ENCODE peak calls at places on chromosomes 5 and 9, in six cellular contexts. K is progenitor cell of endocrine pancreas, Y is GM20000, D is AG10803, S is cardiac fibroblast, N is AG09319. E is an unnamed sample.

GRCh38 chr5:9467199-9468069 is 78.4 kb downstream of the SEMA5A start:
- DNase-seq in Y (no peak), D (no peak), N (no peak), K (no peak), S (peak; percentile 3), E (no peak)

GRCh38 chr5:175207321-175208040 is 236.5 kb downstream of the DRD1 start:
- DNase-seq in K (no peak), Y (no peak), D (no peak), N (no peak), S (no peak), E (no peak)

GRCh38 chr5:125410501-125411162 is 664.2 kb upstream of the ZNF608 start:
- DNase-seq in K (no peak), S (peak; percentile 89), Y (no peak), N (peak; percentile 51), D (peak; percentile 52), E (no peak)

GRCh38 chr9:114836769-114837168 is 30.9 kb upstream of the TNFSF15 start:
- DNase-seq in Y (no peak), S (peak; percentile 34), N (no peak), K (no peak), D (peak; percentile 29), E (no peak)

GRCh38 chr5:89441965-89442364 is 559.0 kb upstream of the MEF2C start:
- DNase-seq in S (no peak), D (no peak), K (no peak), Y (no peak), N (no peak), E (no peak)

GRCh38 chr5:123371575-123372179 is 51.5 kb downstream of the CEP120 start:
- DNase-seq in S (peak; percentile 46), D (peak; percentile 10), N (no peak), K (no peak), Y (no peak), E (no peak)

GRCh38 chr9:4617752-4618151 is 44.3 kb upstream of the PLPP6 start:
- DNase-seq in N (no peak), S (no peak), Y (no peak), K (no peak), D (no peak), E (no peak)

GRCh38 chr5:96324708-96325107 is 108.3 kb downstream of the PCSK1 start:
- DNase-seq in K (no peak), S (peak; percentile 94), D (peak; percentile 75), Y (no peak), N (no peak), E (no peak)

GRCh38 chr9:115115117-115115880 is 2.7 kb downstream of the TNC start:
- DNase-seq in D (no peak), Y (no peak), S (no peak), N (no peak), K (no peak), E (no peak)

GRCh38 chr5:6611561-6612256 is 21.1 kb downstream of the NSUN2 start:
- DNase-seq in K (no peak), N (no peak), Y (no peak), D (no peak), S (no peak), E (no peak)

GRCh38 chr5:126811515-126812198 is 34.7 kb downstream of the LMNB1 start:
- DNase-seq in D (peak; percentile 31), K (no peak), S (peak; percentile 79), Y (no peak), N (no peak), E (no peak)

GRCh38 chr9:77469515-77470197 is 178.5 kb downstream of the GNA14 start:
- DNase-seq in S (peak; percentile 42), D (peak; percentile 80), N (no peak), K (no peak), Y (no peak), E (no peak)

GRCh38 chr5:33433303-33434255 is 7.2 kb upstream of the TARS1 start:
- DNase-seq in N (no peak), D (peak; percentile 73), S (peak; percentile 27), Y (no peak), K (no peak), E (no peak)

GRCh38 chr5:166672431-166672830 is 1619.0 kb upstream of the WWC1 start:
- DNase-seq in Y (no peak), N (no peak), D (no peak), S (no peak), K (no peak), E (no peak)

GRCh38 chr5:107533946-107534876 is 136.5 kb downstream of the EFNA5 start:
- DNase-seq in Y (no peak), K (no peak), D (no peak), S (no peak), N (no peak), E (no peak)

GRCh38 chr9:132838291-132838690 is 39.8 kb downstream of the AK8 start:
- DNase-seq in Y (no peak), K (no peak), S (no peak), D (no peak), N (no peak), E (no peak)

GRCh38 chr5:65062684-65063083 is 294.0 kb downstream of the CWC27 start:
- DNase-seq in K (no peak), D (peak; percentile 98), S (peak; percentile 99), Y (no peak), N (peak; percentile 87), E (no peak)

GRCh38 chr5:161851691-161852299 is 3.9 kb downstream of the GABRA1 start:
- DNase-seq in D (no peak), Y (no peak), K (no peak), S (peak; percentile 17), N (no peak), E (no peak)

GRCh38 chr5:54093081-54093492 is 217.3 kb downstream of the ARL15 start:
- DNase-seq in K (no peak), Y (no peak), N (no peak), S (no peak), D (no peak), E (no peak)

GRCh38 chr9:91660295-91660589 is 236.6 kb upstream of the NFIL3 start:
- DNase-seq in K (no peak), Y (no peak), N (no peak), D (no peak), S (no peak), E (no peak)

GRCh38 chr9:134191455-134192209 is 27.3 kb upstream of the RNU6ATAC start:
- DNase-seq in S (no peak), Y (no peak), K (no peak), N (no peak), D (no peak), E (no peak)

GRCh38 chr5:98929982-98930355 is 1.2 kb upstream of the CHD1 start:
- DNase-seq in D (no peak), K (no peak), Y (no peak), N (no peak), S (no peak), E (no peak)

GRCh38 chr9:129331772-129332512 is 153.9 kb upstream of the IER5L start:
- DNase-seq in S (no peak), D (peak; percentile 40), K (no peak), Y (no peak), N (no peak), E (no peak)

GRCh38 chr9:101486693-101487442 is 46.8 kb upstream of the RNF20 start:
- DNase-seq in S (peak; percentile 52), N (no peak), D (peak; percentile 63), K (peak; percentile 54), Y (no peak), E (no peak)

GRCh38 chr9:135281151-135281550 is 193.7 kb downstream of the OLFM1 start:
- DNase-seq in K (no peak), N (no peak), D (no peak), S (no peak), Y (no peak), E (no peak)

GRCh38 chr5:66769839-66770617 is 173.8 kb downstream of the MAST4 start:
- DNase-seq in K (no peak), N (no peak), S (peak; percentile 24), D (no peak), Y (no peak), E (no peak)

GRCh38 chr9:16866542-16866941 is 3.9 kb downstream of the BNC2 start:
- DNase-seq in D (no peak), N (no peak), S (peak; percentile 37), K (no peak), Y (no peak), E (no peak)
- TF ChIP-seq CTCF in D (no peak), N (no peak), S (no peak), K (no peak), Y (no peak), E (no peak)

GRCh38 chr9:131736440-131736839 is 3.4 kb downstream of the RAPGEF1 start:
- DNase-seq in N (no peak), S (no peak), D (no peak), K (no peak), Y (no peak), E (no peak)
- TF ChIP-seq CTCF in N (no peak), S (no peak), D (no peak), K (no peak), Y (no peak), E (no peak)

GRCh38 chr9:16708638-16709435 is 161.6 kb downstream of the BNC2 start:
- DNase-seq in S (peak; percentile 21), Y (no peak), N (no peak), K (no peak), D (no peak), E (no peak)

GRCh38 chr9:16701347-16701746 is 169.1 kb downstream of the BNC2 start:
- DNase-seq in S (no peak), N (no peak), D (no peak), K (no peak), Y (no peak), E (no peak)

GRCh38 chr9:16705121-16705604 is 165.3 kb downstream of the BNC2 start:
- DNase-seq in D (peak; percentile 98), S (peak; percentile 100), Y (no peak), N (peak; percentile 69), K (peak; percentile 48), E (no peak)

GRCh38 chr9:16704096-16704488 is 166.4 kb downstream of the BNC2 start:
- DNase-seq in S (no peak), D (no peak), K (no peak), N (no peak), Y (no peak), E (no peak)

DNA sequence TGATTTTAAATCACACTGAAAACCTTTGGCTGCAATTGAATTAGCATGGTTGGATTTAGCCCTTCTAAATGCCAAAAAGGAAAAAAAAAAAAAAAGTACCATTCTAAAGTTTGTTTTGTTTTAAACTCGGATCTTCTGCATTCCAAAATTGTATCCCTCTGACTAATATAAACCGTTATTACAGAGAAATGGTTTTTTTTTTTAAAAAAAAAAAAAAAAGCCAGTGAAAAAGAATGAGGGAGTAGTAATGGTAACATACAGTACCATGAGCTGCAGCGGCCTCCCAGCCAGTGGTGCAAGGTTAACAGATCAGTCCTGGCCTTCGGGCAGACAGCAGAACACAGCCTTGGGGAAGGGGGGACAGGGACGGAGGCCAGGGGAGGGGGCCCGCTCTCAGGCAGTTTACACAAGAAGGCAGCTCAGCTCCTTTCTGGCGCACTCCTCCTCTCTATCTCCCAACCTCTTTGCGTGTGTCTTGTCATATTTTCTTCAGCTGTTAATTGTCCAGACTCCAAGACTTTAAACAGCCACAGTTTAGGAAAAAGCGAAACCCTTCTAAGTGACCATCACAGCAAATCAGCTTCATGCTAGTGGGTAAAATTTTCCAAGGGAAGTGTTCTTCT is 165.9 kb downstream of the BNC2 start:
- DNase-seq in S (no peak), Y (no peak), K (no peak), D (peak; percentile 81), N (peak; percentile 37), E (no peak)
- TF ChIP-seq CTCF in S (no peak), Y (no peak), K (no peak), D (no peak), N (no peak), E (no peak)

DNA sequence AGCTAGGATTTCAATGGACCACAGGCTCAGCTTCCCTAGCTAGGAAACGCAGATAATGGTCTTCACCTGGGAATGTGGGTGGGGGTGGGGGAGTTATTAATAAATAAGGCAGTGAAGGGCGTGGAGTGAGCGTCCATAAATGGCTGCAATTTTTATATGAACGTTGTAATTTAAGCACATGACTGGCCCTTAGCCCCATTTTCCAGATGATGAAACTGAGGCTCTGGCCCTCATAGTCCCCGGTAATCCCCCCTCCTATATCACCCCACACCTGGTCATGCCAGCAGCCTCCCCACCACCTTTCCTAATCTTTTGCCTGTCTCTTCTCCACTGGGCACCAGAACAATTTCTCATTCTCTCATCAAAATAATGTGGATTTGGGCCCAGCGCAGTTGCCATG is 61.9 kb upstream of the LMX1B start:
- DNase-seq in K (no peak), Y (no peak), S (no peak), D (no peak), N (no peak), E (no peak)
- TF ChIP-seq CTCF in K (no peak), Y (no peak), S (no peak), D (no peak), N (no peak), E (no peak)